ENCODE peak calls at places on chromosomes 5 and 9, in seven cellular contexts. R, X, P, C, E, S and Y are unnamed samples.

GRCh38 chr5:170092702-170093101 is 13.0 kb upstream of the FOXI1 start:
- DNase-seq in C (no peak), X (no peak), P (no peak), S (no peak), R (no peak), E (no peak), Y (no peak)

GRCh38 chr5:75847561-75848021 is 130.4 kb upstream of the POC5 start:
- DNase-seq in S (peak), P (no peak), X (no peak), R (no peak), E (no peak), C (no peak), Y (no peak)

GRCh38 chr9:124298646-124299235 is 41.0 kb downstream of the NEK6 start:
- DNase-seq in P (no peak), S (no peak), E (no peak), R (no peak), X (no peak), C (no peak), Y (no peak)

GRCh38 chr9:126532019-126532462 is 81.7 kb upstream of the LMX1B start:
- DNase-seq in R (no peak), C (peak), P (peak), S (no peak), E (no peak), X (no peak), Y (no peak)

GRCh38 chr5:16596541-16596940 is 20.3 kb downstream of the RETREG1 start:
- DNase-seq in X (no peak), E (no peak), S (no peak), C (no peak), R (no peak), P (no peak), Y (no peak)

GRCh38 chr5:169637856-169638190 is 748 bp downstream of the DOCK2 start:
- DNase-seq in S (no peak), R (no peak), E (no peak), C (no peak), P (no peak), X (no peak), Y (no peak)

GRCh38 chr9:16033253-16033652 is 480.4 kb downstream of the CCDC171 start:
- DNase-seq in R (no peak), C (no peak), P (no peak), E (no peak), X (no peak), S (no peak), Y (no peak)

GRCh38 chr5:126812199-126812570 is 35.2 kb downstream of the LMNB1 start:
- DNase-seq in C (no peak), S (no peak), P (no peak), E (no peak), X (no peak), R (no peak), Y (no peak)

GRCh38 chr5:98698359-98698758 is 75.1 kb upstream of the RGMB start:
- DNase-seq in S (no peak), P (no peak), E (no peak), X (no peak), R (no peak), C (peak), Y (no peak)

GRCh38 chr5:84425365-84425764 is 40.7 kb upstream of the EDIL3 start:
- DNase-seq in S (no peak), C (no peak), R (no peak), X (no peak), P (no peak), E (no peak), Y (no peak)

GRCh38 chr9:121999556-121999955 is 93.6 kb downstream of the TTLL11 start:
- DNase-seq in E (no peak), R (no peak), C (no peak), X (no peak), S (no peak), P (no peak), Y (no peak)

GRCh38 chr9:127491516-127491915 is 40.2 kb downstream of the LRSAM1 start:
- DNase-seq in P (no peak), S (no peak), X (no peak), C (no peak), E (no peak), R (no peak), Y (no peak)

GRCh38 chr9:129720181-129720864 is 32.5 kb downstream of the PTGES start:
- DNase-seq in E (no peak), S (no peak), C (no peak), R (no peak), P (no peak), X (no peak), Y (no peak)

GRCh38 chr5:51033215-51033614 is 350.0 kb upstream of the ISL1 start:
- DNase-seq in R (no peak), P (no peak), E (peak), X (no peak), C (no peak), S (no peak), Y (no peak)

GRCh38 chr9:121871431-121872025 is 220.1 kb downstream of the DAB2IP start:
- DNase-seq in X (no peak), E (no peak), P (no peak), S (no peak), C (peak), R (peak), Y (peak)

GRCh38 chr5:73981696-73982095 is 355.7 kb downstream of the ARHGEF28 start:
- DNase-seq in S (no peak), E (no peak), R (no peak), C (no peak), X (no peak), P (no peak), Y (no peak)

GRCh38 chr9:76634356-76635054 is 129.7 kb upstream of the PCA3 start:
- DNase-seq in E (peak), S (no peak), P (no peak), C (peak), X (no peak), R (no peak), Y (no peak)

GRCh38 chr9:114861922-114862605 is 56.2 kb upstream of the TNFSF15 start:
- DNase-seq in C (no peak), S (no peak), R (no peak), X (no peak), P (no peak), E (no peak), Y (no peak)

GRCh38 chr5:124981901-124982300 is 235.5 kb upstream of the ZNF608 start:
- DNase-seq in P (no peak), R (no peak), E (no peak), X (no peak), C (no peak), S (no peak), Y (no peak)

GRCh38 chr9:128068656-128069221 is 707 bp downstream of the SLC25A25 start:
- DNase-seq in R (no peak), C (no peak), P (peak), X (no peak), E (no peak), S (no peak), Y (no peak)

GRCh38 chr5:39716532-39716971 is 291.8 kb upstream of the DAB2 start:
- DNase-seq in E (peak), C (peak), P (no peak), S (no peak), R (no peak), X (no peak), Y (no peak)

GRCh38 chr5:125043781-125044391 is 297.4 kb upstream of the ZNF608 start:
- DNase-seq in E (peak), X (peak), P (peak), S (no peak), R (no peak), C (peak), Y (no peak)

GRCh38 chr5:59275537-59276276 is 617.8 kb downstream of the PDE4D start:
- DNase-seq in S (no peak), X (peak), C (peak), E (peak), P (no peak), R (no peak), Y (no peak)

GRCh38 chr9:17777465-17777864 is 198.6 kb downstream of the SH3GL2 start:
- DNase-seq in S (no peak), X (no peak), E (no peak), R (no peak), P (no peak), C (no peak), Y (no peak)

GRCh38 chr5:175478384-175479124 is at the start of gene SFXN1:
- DNase-seq in X (peak), C (peak), R (no peak), E (no peak), P (peak), S (peak), Y (peak)

GRCh38 chr5:115100556-115100955 is 69.2 kb downstream of the TRIM36 start:
- DNase-seq in C (peak), P (peak), S (no peak), R (no peak), E (no peak), X (no peak), Y (no peak)

GRCh38 chr5:53416144-53416730 is 64.2 kb upstream of the FST start:
- DNase-seq in E (no peak), S (no peak), R (no peak), C (no peak), P (no peak), X (no peak), Y (no peak)

GRCh38 chr9:21616082-21616778 is 134.1 kb upstream of the IFNE start:
- DNase-seq in X (no peak), P (no peak), S (no peak), R (no peak), C (peak), E (no peak), Y (no peak)

GRCh38 chr5:5494489-5495402 is 72.3 kb downstream of the ICE1 start:
- DNase-seq in S (peak), P (peak), X (peak), E (peak), R (peak), C (peak), Y (no peak)

GRCh38 chr9:5515261-5515650 is 4.9 kb downstream of the PDCD1LG2 start:
- DNase-seq in P (no peak), C (no peak), R (no peak), S (no peak), X (no peak), E (no peak), Y (no peak)

GRCh38 chr9:105158898-105159297 is 85.6 kb upstream of the SLC44A1 start:
- DNase-seq in X (no peak), R (no peak), S (no peak), P (no peak), E (no peak), C (no peak), Y (no peak)

GRCh38 chr9:127968046-127968445 is 12.7 kb downstream of the EEIG1 start:
- DNase-seq in S (no peak), C (peak), R (no peak), P (no peak), E (no peak), X (no peak), Y (no peak)

GRCh38 chr5:171415115-171415730 is 4.2 kb upstream of the FGF18 start:
- DNase-seq in S (no peak), C (peak), X (no peak), E (peak), R (no peak), P (no peak), Y (no peak)

GRCh38 chr9:76926324-76926731 is 20.4 kb upstream of the PRUNE2 start:
- DNase-seq in P (no peak), R (no peak), S (no peak), E (no peak), X (no peak), C (peak), Y (no peak)

GRCh38 chr9:2179557-2179956 is 164.4 kb downstream of the SMARCA2 start:
- DNase-seq in C (no peak), P (no peak), X (no peak), E (no peak), S (no peak), R (no peak), Y (no peak)
- H3K4me3 ChIP-seq in C (no peak), P (no peak), X (no peak), E (no peak), S (no peak), R (no peak), Y (no peak)

DNA sequence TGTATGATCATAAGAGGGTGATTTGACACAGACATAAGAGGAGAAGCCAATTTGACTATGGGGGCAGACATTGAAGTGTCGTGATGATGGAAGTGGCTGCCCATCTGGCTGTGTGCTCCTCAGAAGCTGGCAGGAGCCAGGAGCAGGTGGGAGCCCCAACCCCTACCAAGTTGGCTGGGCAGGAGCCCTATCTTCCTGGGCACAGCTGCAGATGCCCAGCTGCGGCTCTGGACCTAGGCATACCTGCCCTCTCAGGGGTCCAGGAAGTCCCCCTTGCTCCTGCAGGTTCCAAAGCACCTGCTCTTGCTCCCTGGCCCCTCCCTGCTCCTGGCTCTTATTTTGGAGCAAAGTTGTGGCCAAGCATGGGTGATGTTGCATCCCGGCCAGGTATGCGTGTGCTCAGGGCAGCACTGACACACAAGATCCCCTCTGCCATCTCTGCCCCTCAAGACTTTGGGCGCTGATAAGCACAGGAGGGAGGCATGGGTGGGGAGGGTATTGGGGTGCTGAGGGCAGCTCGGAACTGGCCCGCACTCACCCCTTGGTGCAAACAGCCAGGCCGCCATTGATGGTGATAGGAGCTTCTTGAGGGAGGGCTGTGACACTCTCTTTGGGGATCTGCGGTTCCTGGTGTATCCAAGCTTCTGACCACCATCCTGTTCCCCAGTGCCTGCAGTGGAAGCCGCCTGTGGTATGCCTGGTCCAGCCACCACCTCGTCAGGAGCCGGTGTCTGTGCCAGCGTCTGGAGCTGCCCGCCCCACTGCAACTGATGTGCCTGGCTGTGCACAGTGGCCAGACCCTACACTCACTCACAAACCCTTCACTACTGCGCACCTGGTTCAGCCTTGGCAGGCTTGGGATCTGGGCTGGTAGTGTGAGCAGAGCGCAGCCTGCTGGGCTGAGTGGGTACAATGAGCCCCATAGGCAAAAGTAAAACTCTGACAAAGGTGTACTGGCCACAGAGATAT is 230.9 kb downstream of the CDH9 start:
- DNase-seq in E (no peak), X (no peak), C (no peak), P (no peak), S (no peak), R (no peak), Y (peak)
- TF ChIP-seq CTCF in E (no peak), X (no peak), C (no peak), P (no peak), S (no peak), R (no peak), Y (no peak)

GRCh38 chr9:36401897-36402480 is 1.9 kb upstream of the RNF38 start:
- DNase-seq in R (no peak), E (peak), X (no peak), P (no peak), C (no peak), S (no peak), Y (no peak)
- H3K4me3 ChIP-seq in R (no peak), E (peak), X (no peak), P (no peak), C (no peak), S (no peak), Y (peak)

GRCh38 chr5:9895305-9895650 is 265.1 kb upstream of the TAS2R1 start:
- DNase-seq in X (no peak), C (no peak), E (no peak), P (no peak), S (no peak), R (no peak), Y (no peak)

GRCh38 chr5:9894571-9895304 is 264.6 kb upstream of the TAS2R1 start:
- DNase-seq in E (no peak), P (no peak), X (no peak), C (no peak), S (no peak), R (no peak), Y (no peak)

GRCh38 chr5:9903806-9904205 is 273.7 kb upstream of the TAS2R1 start:
- DNase-seq in X (no peak), C (peak), R (no peak), E (no peak), P (no peak), S (no peak), Y (no peak)

GRCh38 chr5:9892696-9893095 is 262.5 kb upstream of the TAS2R1 start:
- DNase-seq in C (no peak), R (no peak), X (no peak), E (no peak), P (no peak), S (no peak), Y (no peak)

GRCh38 chr5:9898319-9898718 is 268.2 kb upstream of the TAS2R1 start:
- DNase-seq in S (no peak), X (no peak), P (no peak), E (peak), C (peak), R (no peak), Y (no peak)
- TF ChIP-seq CTCF in S (peak), X (no peak), P (no peak), E (peak), C (peak), R (no peak), Y (no peak)

GRCh38 chr5:143006511-143006910 is 236.3 kb downstream of the ARHGAP26 start:
- DNase-seq in P (no peak), C (no peak), E (no peak), R (no peak), X (no peak), S (no peak), Y (no peak)
- H3K4me3 ChIP-seq in P (no peak), C (no peak), E (no peak), R (no peak), X (no peak), S (no peak), Y (no peak)